ENCODE peak calls at places on chromosome 9, in four cellular contexts. One of them, this sample, is unnamed.

GRCh38 chr9:123291736-123292135 is 23.4 kb upstream of the STRBP start:
- DNase-seq in HFF-Myc: no peak
- DNase-seq in endodermal cell: peak; percentile 38
- DNase-seq in lower leg skin: no peak
- DNase-seq in this sample: no peak

GRCh38 chr9:97866300-97866699 is 13.3 kb downstream of the FOXE1 start:
- DNase-seq in HFF-Myc: no peak
- DNase-seq in endodermal cell: no peak
- DNase-seq in lower leg skin: no peak
- DNase-seq in this sample: no peak

GRCh38 chr9:113707953-113708695 is 168.0 kb upstream of the ZNF618 start:
- DNase-seq in HFF-Myc: no peak
- DNase-seq in endodermal cell: peak; percentile 32
- DNase-seq in lower leg skin: no peak
- DNase-seq in this sample: no peak

GRCh38 chr9:114300846-114301797 is 21.8 kb upstream of the ORM1 start:
- DNase-seq in HFF-Myc: no peak
- DNase-seq in endodermal cell: peak; percentile 30
- DNase-seq in lower leg skin: no peak
- DNase-seq in this sample: no peak

GRCh38 chr9:124450241-124450924 is at the start of gene ADGRD2:
- DNase-seq in HFF-Myc: no peak
- DNase-seq in endodermal cell: peak; percentile 97
- DNase-seq in lower leg skin: no peak
- DNase-seq in this sample: no peak

GRCh38 chr9:80400624-80401230 is 829.0 kb downstream of the TLE4 start:
- DNase-seq in HFF-Myc: no peak
- DNase-seq in endodermal cell: no peak
- DNase-seq in lower leg skin: no peak
- DNase-seq in this sample: no peak

GRCh38 chr9:103364753-103365152 is 369.6 kb downstream of the CYLC2 start:
- DNase-seq in HFF-Myc: no peak
- DNase-seq in endodermal cell: no peak
- DNase-seq in lower leg skin: no peak
- DNase-seq in this sample: peak; percentile 48

GRCh38 chr9:94937214-94937903 is 210.9 kb downstream of the AOPEP start:
- DNase-seq in HFF-Myc: peak; percentile 95
- DNase-seq in endodermal cell: no peak
- DNase-seq in lower leg skin: no peak
- DNase-seq in this sample: no peak

GRCh38 chr9:96758845-96759673 is 18.8 kb downstream of the ZNF510 start:
- DNase-seq in HFF-Myc: no peak
- DNase-seq in endodermal cell: no peak
- DNase-seq in lower leg skin: no peak
- DNase-seq in this sample: no peak

GRCh38 chr9:209143-209758 is 5.4 kb upstream of the DOCK8 start:
- DNase-seq in HFF-Myc: no peak
- DNase-seq in endodermal cell: no peak
- DNase-seq in lower leg skin: no peak
- DNase-seq in this sample: no peak

GRCh38 chr9:124349675-124350484 is 65.4 kb downstream of the PSMB7 start:
- DNase-seq in HFF-Myc: no peak
- DNase-seq in endodermal cell: no peak
- DNase-seq in lower leg skin: no peak
- DNase-seq in this sample: no peak

GRCh38 chr9:131279927-131280530 is 3.7 kb upstream of the FAM78A start:
- DNase-seq in HFF-Myc: no peak
- DNase-seq in endodermal cell: no peak
- DNase-seq in lower leg skin: no peak
- DNase-seq in this sample: no peak

GRCh38 chr9:126516561-126516935 is 97.2 kb upstream of the LMX1B start:
- DNase-seq in HFF-Myc: no peak
- DNase-seq in endodermal cell: no peak
- DNase-seq in lower leg skin: no peak
- DNase-seq in this sample: no peak

GRCh38 chr9:37187269-37187668 is 66.9 kb downstream of the ZCCHC7 start:
- DNase-seq in HFF-Myc: no peak
- DNase-seq in endodermal cell: no peak
- DNase-seq in lower leg skin: no peak
- DNase-seq in this sample: no peak

GRCh38 chr9:93968451-93969327 is 13.5 kb upstream of the BARX1 start:
- DNase-seq in HFF-Myc: no peak
- DNase-seq in endodermal cell: peak; percentile 60
- DNase-seq in lower leg skin: no peak
- DNase-seq in this sample: peak; percentile 46

GRCh38 chr9:32344551-32345182 is 39.8 kb upstream of the ACO1 start:
- DNase-seq in HFF-Myc: no peak
- DNase-seq in endodermal cell: peak; percentile 85
- DNase-seq in lower leg skin: no peak
- DNase-seq in this sample: no peak

GRCh38 chr9:76926324-76926731 is 20.4 kb upstream of the PRUNE2 start:
- DNase-seq in HFF-Myc: no peak
- DNase-seq in endodermal cell: no peak
- DNase-seq in lower leg skin: no peak
- DNase-seq in this sample: no peak

GRCh38 chr9:121945849-121946248 is 147.3 kb downstream of the TTLL11 start:
- DNase-seq in HFF-Myc: no peak
- DNase-seq in endodermal cell: no peak
- DNase-seq in lower leg skin: no peak
- DNase-seq in this sample: no peak

GRCh38 chr9:16139781-16140180 is 586.9 kb downstream of the CCDC171 start:
- DNase-seq in HFF-Myc: no peak
- DNase-seq in endodermal cell: no peak
- DNase-seq in lower leg skin: no peak
- DNase-seq in this sample: no peak

GRCh38 chr9:22238809-22239684 is 207.6 kb upstream of the DMRTA1 start:
- DNase-seq in HFF-Myc: no peak
- DNase-seq in endodermal cell: no peak
- DNase-seq in lower leg skin: no peak
- DNase-seq in this sample: no peak

GRCh38 chr9:132945186-132946130 is 1.0 kb upstream of the TSC1 start:
- DNase-seq in HFF-Myc: no peak
- DNase-seq in endodermal cell: peak; percentile 55
- DNase-seq in lower leg skin: no peak
- DNase-seq in this sample: no peak

GRCh38 chr9:12054235-12054634 is 639.0 kb upstream of the TYRP1 start:
- DNase-seq in HFF-Myc: no peak
- DNase-seq in endodermal cell: peak; percentile 79
- DNase-seq in lower leg skin: no peak
- DNase-seq in this sample: no peak

GRCh38 chr9:14238518-14238917 is 75.4 kb downstream of the NFIB start:
- DNase-seq in HFF-Myc: no peak
- DNase-seq in endodermal cell: no peak
- DNase-seq in lower leg skin: no peak
- DNase-seq in this sample: peak; percentile 15

GRCh38 chr9:131275332-131276106 is 791 bp downstream of the FAM78A start:
- DNase-seq in HFF-Myc: no peak
- DNase-seq in endodermal cell: peak; percentile 83
- DNase-seq in lower leg skin: no peak
- DNase-seq in this sample: no peak

GRCh38 chr9:123883634-123884033 is 46.3 kb downstream of the DENND1A start:
- DNase-seq in HFF-Myc: no peak
- DNase-seq in endodermal cell: no peak
- DNase-seq in lower leg skin: no peak
- DNase-seq in this sample: no peak

GRCh38 chr9:93950619-93951601 is 4.2 kb downstream of the BARX1 start:
- DNase-seq in HFF-Myc: no peak
- DNase-seq in endodermal cell: peak; percentile 88
- DNase-seq in lower leg skin: no peak
- DNase-seq in this sample: peak; percentile 46

GRCh38 chr9:104572612-104573011 is 3.6 kb downstream of the OR13C8 start:
- DNase-seq in HFF-Myc: no peak
- DNase-seq in endodermal cell: no peak
- DNase-seq in lower leg skin: no peak
- DNase-seq in this sample: no peak

GRCh38 chr9:34334337-34334824 is 5.0 kb downstream of the NUDT2 start:
- DNase-seq in HFF-Myc: no peak
- DNase-seq in endodermal cell: peak; percentile 86
- DNase-seq in lower leg skin: no peak
- DNase-seq in this sample: no peak

DNA sequence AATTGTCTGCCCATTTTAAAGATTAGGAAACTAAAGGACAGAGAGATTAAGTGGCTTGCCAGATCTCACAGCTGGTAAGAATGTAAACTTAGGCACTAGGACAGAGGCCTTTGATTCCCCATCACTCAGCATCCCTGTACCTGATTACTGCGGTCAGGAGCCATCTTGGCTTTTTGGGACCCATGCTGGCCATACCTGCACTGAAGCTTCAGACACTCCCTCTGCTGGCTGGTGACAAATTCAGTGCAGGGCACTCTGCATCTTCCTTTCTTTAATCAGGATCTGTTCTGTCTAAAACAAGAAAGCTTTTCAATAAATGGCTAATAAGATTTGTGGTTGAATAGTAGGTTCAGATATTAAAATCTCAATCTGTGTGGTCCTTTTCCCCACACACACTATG is 215.5 kb upstream of the RORB start:
- DNase-seq in HFF-Myc: no peak
- DNase-seq in endodermal cell: peak; percentile 75
- DNase-seq in lower leg skin: no peak
- DNase-seq in this sample: no peak
- TF ChIP-seq CTCF in HFF-Myc: no peak
- TF ChIP-seq CTCF in endodermal cell: peak; percentile 79
- TF ChIP-seq CTCF in lower leg skin: no peak
- TF ChIP-seq CTCF in this sample: no peak

DNA sequence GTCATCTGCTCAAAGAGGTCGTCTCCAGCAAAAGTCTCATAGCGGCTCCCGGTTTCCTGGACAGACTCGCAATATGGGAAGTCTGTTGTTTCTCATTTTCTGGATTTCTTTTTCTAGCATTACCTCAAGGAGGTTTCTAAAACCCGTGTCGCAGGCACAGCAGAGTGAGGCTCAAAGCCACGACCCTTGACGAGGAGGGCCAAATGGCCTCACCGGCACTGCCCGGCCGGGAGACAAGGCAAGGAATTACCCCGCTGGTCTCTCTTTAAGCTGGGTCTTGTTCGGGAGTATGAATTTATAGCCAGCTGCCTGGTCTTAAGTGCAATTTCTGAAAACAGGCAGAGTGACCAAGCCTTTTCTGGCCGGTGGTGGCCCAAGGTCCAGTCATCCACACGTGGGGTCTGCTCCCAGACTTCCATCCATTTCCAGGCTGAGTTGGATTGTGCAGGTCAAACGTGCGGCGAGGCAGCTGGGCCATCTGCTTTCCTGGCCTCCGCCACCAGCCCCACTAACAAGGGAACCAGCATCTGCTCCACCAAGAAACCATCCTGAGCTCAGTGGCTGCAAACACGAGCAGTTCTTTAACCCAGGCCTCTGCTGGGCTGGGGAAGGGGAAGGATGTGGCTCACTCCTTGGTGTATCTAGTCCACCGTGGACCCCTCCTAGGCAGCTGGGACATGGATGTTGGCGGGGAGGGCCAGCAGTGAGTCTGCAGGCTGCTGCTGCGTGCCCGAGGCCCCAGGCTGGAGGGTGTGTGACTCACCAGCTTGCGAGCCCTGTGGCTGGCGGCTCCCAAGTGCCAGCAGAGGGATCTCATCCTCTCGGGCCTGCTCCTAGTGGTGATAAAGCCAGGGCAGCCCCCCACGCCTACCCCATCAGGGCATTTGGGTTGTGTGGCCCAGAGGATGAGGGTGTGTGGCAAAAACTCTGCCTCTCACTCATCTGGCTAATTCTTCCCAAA is 55.6 kb upstream of the COL5A1 start:
- DNase-seq in HFF-Myc: no peak
- DNase-seq in endodermal cell: peak; percentile 69
- DNase-seq in lower leg skin: no peak
- DNase-seq in this sample: no peak
- TF ChIP-seq CTCF in HFF-Myc: no peak
- TF ChIP-seq CTCF in endodermal cell: no peak
- TF ChIP-seq CTCF in lower leg skin: no peak
- TF ChIP-seq CTCF in this sample: no peak

GRCh38 chr9:6590329-6590728 is 55.2 kb downstream of the GLDC start:
- DNase-seq in HFF-Myc: no peak
- DNase-seq in endodermal cell: no peak
- DNase-seq in lower leg skin: no peak
- DNase-seq in this sample: no peak

GRCh38 chr9:6590772-6591384 is 54.7 kb downstream of the GLDC start:
- DNase-seq in HFF-Myc: no peak
- DNase-seq in endodermal cell: no peak
- DNase-seq in lower leg skin: no peak
- DNase-seq in this sample: peak; percentile 4

GRCh38 chr9:6581266-6581665 is 64.3 kb downstream of the GLDC start:
- DNase-seq in HFF-Myc: no peak
- DNase-seq in endodermal cell: no peak
- DNase-seq in lower leg skin: no peak
- DNase-seq in this sample: no peak

DNA sequence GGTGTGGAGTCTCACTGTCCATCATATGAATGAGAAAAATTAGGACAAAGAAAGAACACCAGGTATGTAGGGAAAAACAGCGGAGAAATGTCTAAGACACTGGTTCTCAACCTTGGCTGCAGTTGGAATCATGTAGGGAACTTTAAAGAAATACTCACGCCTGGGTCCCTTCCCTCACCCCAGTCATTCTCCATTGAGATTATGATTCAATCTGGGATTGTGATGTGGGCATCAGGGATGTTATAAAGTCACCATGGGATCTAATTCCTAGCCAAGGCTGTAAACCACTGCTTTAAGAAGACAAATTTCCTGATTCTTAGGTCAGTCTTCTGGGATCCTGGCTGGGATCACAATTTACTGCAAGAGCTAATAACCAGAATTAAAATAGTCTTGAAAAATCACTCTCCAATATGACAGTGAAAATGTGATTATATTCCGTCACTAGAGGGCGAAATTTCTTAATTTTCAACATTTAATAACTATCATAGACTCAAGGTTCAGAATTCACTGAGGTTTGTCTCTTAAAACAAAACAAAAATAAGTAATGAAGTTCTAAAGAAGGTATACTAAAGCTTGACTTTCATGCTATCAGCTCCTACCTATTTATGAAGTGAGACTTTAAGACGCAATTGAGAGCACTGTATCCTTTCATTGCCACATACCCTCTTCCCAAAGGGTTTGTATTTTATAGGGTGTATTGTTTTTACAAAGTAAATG is 60.5 kb downstream of the GLDC start:
- DNase-seq in HFF-Myc: no peak
- DNase-seq in endodermal cell: no peak
- DNase-seq in lower leg skin: no peak
- DNase-seq in this sample: no peak
- TF ChIP-seq CTCF in HFF-Myc: no peak
- TF ChIP-seq CTCF in endodermal cell: peak; percentile 72
- TF ChIP-seq CTCF in lower leg skin: no peak
- TF ChIP-seq CTCF in this sample: peak; percentile 27

GRCh38 chr9:129633207-129633606 is 7.2 kb downstream of the NTMT1 start:
- DNase-seq in HFF-Myc: no peak
- DNase-seq in endodermal cell: no peak
- DNase-seq in lower leg skin: no peak
- DNase-seq in this sample: no peak

GRCh38 chr9:129631673-129632129 is 5.7 kb downstream of the NTMT1 start:
- DNase-seq in HFF-Myc: no peak
- DNase-seq in endodermal cell: no peak
- DNase-seq in lower leg skin: no peak
- DNase-seq in this sample: no peak

GRCh38 chr9:129629251-129629650 is 3.3 kb downstream of the NTMT1 start:
- DNase-seq in HFF-Myc: no peak
- DNase-seq in endodermal cell: no peak
- DNase-seq in lower leg skin: no peak
- DNase-seq in this sample: no peak

GRCh38 chr9:129632460-129632859 is 6.5 kb downstream of the NTMT1 start:
- DNase-seq in HFF-Myc: no peak
- DNase-seq in endodermal cell: no peak
- DNase-seq in lower leg skin: no peak
- DNase-seq in this sample: no peak

GRCh38 chr9:129630967-129631672 is 5.2 kb downstream of the NTMT1 start:
- DNase-seq in HFF-Myc: no peak
- DNase-seq in endodermal cell: no peak
- DNase-seq in lower leg skin: no peak
- DNase-seq in this sample: no peak
- TF ChIP-seq CTCF in HFF-Myc: no peak
- TF ChIP-seq CTCF in endodermal cell: no peak
- TF ChIP-seq CTCF in lower leg skin: no peak
- TF ChIP-seq CTCF in this sample: no peak